ENCODE peak calls at places on chromosomes 4 and X, in four cellular contexts. D, Z, T and M are unnamed samples.
A peak's percentile ranks its signal among the peaks of the same experiment; 100 is the strongest.

GRCh38 chr4:56078866-56079265 is 130.1 kb downstream of the CEP135 start:
- DNase-seq in D (no peak), Z (no peak), T (no peak), M (no peak)

GRCh38 chr4:180455226-180455625 is 1788.0 kb upstream of the TENM3 start:
- DNase-seq in D (no peak), Z (no peak), T (no peak), M (peak; percentile 27)

GRCh38 chr4:3644849-3645627 is 112.8 kb upstream of the LRPAP1 start:
- DNase-seq in D (no peak), Z (no peak), T (no peak), M (no peak)

GRCh38 chr4:156344397-156344796 is 390.7 kb upstream of the CTSO start:
- DNase-seq in D (no peak), Z (no peak), T (no peak), M (no peak)

GRCh38 chrX:2819345-2820130 is 9.2 kb upstream of the GYG2 start:
- DNase-seq in D (no peak), Z (peak; percentile 44), T (peak; percentile 42), M (no peak)

GRCh38 chrX:115330498-115331138 is 41.1 kb downstream of the LUZP4 start:
- DNase-seq in D (no peak), Z (peak; percentile 82), T (peak; percentile 33), M (peak; percentile 31)

GRCh38 chr4:165355900-165356300 is 22.9 kb upstream of the CPE start:
- DNase-seq in D (no peak), Z (peak; percentile 58), T (peak; percentile 48), M (no peak)

GRCh38 chr4:176791591-176792347 is 953 bp downstream of the VEGFC start:
- DNase-seq in D (no peak), Z (peak; percentile 58), T (peak; percentile 16), M (no peak)

GRCh38 chr4:39134674-39135073 is 47.7 kb upstream of the WDR19 start:
- DNase-seq in D (no peak), Z (no peak), T (no peak), M (no peak)

GRCh38 chr4:109977854-109978501 is 65.3 kb downstream of the EGF start:
- DNase-seq in D (no peak), Z (peak; percentile 66), T (no peak), M (no peak)

GRCh38 chr4:85717366-85717765 is 242.4 kb downstream of the ARHGAP24 start:
- DNase-seq in D (no peak), Z (peak; percentile 38), T (no peak), M (no peak)

GRCh38 chrX:138986866-138987265 is 275.3 kb upstream of the FGF13 start:
- DNase-seq in D (no peak), Z (no peak), T (no peak), M (no peak)

GRCh38 chr4:46124773-46125172 is 919 bp upstream of the GABRG1 start:
- DNase-seq in D (peak; percentile 12), Z (no peak), T (peak; percentile 27), M (no peak)

GRCh38 chr4:46123872-46124755 is at the start of gene GABRG1:
- DNase-seq in D (peak; percentile 12), Z (no peak), T (no peak), M (peak; percentile 20)
- H3K4me3 ChIP-seq in D (no peak within 1 kb of the TSS), Z (peak within 1 kb of the TSS; percentile 7), T (no peak within 1 kb of the TSS), M (peak within 1 kb of the TSS; percentile 28)

GRCh38 chr4:111210576-111210975 is 587.7 kb upstream of the PITX2 start:
- DNase-seq in D (no peak), Z (no peak), T (no peak), M (no peak)
- H3K4me3 ChIP-seq in D (no peak overlapping the region), Z (no peak overlapping the region), T (no peak overlapping the region), M (no peak overlapping the region)

DNA sequence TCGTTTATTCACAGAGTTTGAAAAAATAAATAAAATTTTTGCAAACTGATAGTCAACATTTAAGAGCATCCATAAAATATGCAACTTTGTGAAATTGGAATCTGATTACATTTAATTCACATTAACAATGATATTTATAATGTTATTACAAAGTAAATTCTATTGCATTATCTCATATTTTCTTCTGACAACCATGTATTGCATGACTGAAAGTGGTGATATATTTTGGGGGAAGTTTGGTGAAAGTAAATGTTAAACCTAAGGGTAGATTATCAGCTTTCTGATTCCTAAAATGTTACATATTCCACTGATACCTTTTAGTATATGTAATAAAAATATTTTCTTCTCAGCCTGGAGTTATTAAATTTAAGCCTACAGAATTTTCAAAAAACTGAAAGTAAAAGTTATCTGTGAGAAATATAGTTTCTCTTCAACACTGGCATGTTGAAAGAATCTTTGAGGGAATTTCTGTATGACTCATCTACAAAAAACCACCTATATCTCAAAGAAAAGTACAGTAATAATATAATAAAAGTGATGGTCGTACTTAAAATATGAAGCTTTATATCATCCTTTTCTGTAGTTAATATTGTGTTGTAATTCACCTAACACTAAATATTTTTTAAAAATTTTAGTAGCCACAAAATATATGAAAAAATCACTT is 1179.6 kb upstream of the PCDH7 start:
- DNase-seq in D (no peak), Z (no peak), T (no peak), M (no peak)
- H3K4me3 ChIP-seq in D (no peak overlapping the region), Z (no peak overlapping the region), T (no peak overlapping the region), M (no peak overlapping the region)

DNA sequence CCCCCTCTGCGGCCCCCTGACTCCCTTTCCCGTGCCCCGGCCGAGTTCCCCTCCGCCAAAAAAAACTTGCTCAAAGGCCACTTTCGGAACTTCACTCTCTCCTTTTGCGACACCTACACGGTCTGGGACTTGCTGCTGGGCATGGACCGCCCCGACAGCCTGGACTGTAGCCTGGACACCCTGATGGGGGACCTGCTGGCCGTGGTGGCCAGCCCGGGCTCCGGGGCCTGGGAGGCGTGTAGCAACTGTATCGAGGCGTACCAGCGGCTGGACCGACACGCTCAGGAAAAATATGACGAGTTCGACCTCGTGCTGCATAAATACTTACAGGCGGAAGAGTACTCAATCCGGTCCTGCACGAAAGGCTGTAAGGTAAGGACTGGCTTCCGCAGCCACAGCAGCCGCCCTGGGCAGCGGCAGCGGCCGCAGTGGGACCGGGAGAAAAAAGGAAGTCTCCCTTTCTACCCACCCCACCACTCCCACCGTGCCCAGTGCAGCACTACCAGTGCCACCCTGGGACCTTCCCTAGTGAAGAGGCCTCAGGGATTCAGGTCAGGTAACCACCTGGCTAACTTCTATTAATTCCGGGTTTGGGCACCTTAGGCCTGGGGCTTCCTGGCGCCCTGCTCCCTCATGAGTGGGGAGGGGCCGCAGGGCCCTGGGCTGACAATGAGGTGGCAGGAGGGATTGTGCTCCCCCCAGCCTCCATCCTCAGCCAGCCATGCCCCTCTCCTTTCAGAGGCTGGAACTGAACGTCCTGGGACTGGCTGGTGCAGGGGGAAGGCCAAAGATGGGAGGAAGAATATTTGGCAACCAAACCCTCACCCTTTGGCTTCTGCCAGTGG is 1.9 kb downstream of the NALF2 start:
- DNase-seq in D (no peak), Z (no peak), T (no peak), M (no peak)
- H3K4me3 ChIP-seq in D (no peak overlapping the region), Z (no peak overlapping the region), T (no peak overlapping the region), M (peak overlapping the region; percentile 63)

GRCh38 chr4:138087181-138087714 is 154.9 kb downstream of the SLC7A11 start:
- DNase-seq in D (no peak), Z (no peak), T (no peak), M (no peak)
- H3K4me3 ChIP-seq in D (no peak overlapping the region), Z (no peak overlapping the region), T (no peak overlapping the region), M (no peak overlapping the region)

GRCh38 chrX:33721927-33722326 is 410.2 kb downstream of the FAM47A start:
- DNase-seq in D (no peak), Z (no peak), T (no peak), M (no peak)

GRCh38 chrX:33725556-33726232 is 406.4 kb downstream of the FAM47A start:
- DNase-seq in D (no peak), Z (no peak), T (peak; percentile 50), M (no peak)

GRCh38 chrX:33726281-33727160 is 405.6 kb downstream of the FAM47A start:
- DNase-seq in D (no peak), Z (no peak), T (peak; percentile 14), M (no peak)
- H3K4me3 ChIP-seq in D (no peak overlapping the region), Z (peak overlapping the region; percentile 52), T (no peak overlapping the region), M (peak overlapping the region; percentile 67)